ENCODE peak calls at places on chromosomes 2 and 18, in seven cellular contexts. R, Y, C, Z, I, E and A are unnamed samples.

GRCh38 chr2:62254424-62255266 is 58.7 kb downstream of the B3GNT2 start:
- DNase-seq in Z (no peak), R (no peak), E (no peak), Y (no peak), C (no peak), I (no peak), A (no peak)

GRCh38 chr2:240933048-240933965 is 27.2 kb downstream of the CROCC2 start:
- DNase-seq in C (peak), E (no peak), I (no peak), Y (no peak), R (peak), Z (no peak), A (no peak)

GRCh38 chr2:75134802-75135201 is 64.5 kb downstream of the TACR1 start:
- DNase-seq in E (no peak), R (no peak), C (no peak), Y (no peak), Z (no peak), I (no peak), A (no peak)

GRCh38 chr2:105393373-105394055 is 5.3 kb downstream of the FHL2 start:
- DNase-seq in Y (no peak), I (no peak), E (no peak), R (no peak), Z (no peak), C (no peak), A (no peak)

GRCh38 chr18:45343365-45343764 is 271.9 kb upstream of the SLC14A2 start:
- DNase-seq in E (no peak), I (no peak), Y (no peak), C (no peak), R (peak), Z (no peak), A (no peak)

GRCh38 chr18:48711651-48712486 is 173.0 kb downstream of the CTIF start:
- DNase-seq in R (peak), Z (peak), Y (peak), I (no peak), C (no peak), E (no peak), A (peak)

GRCh38 chr18:37663446-37663845 is 97.8 kb upstream of the CELF4 start:
- DNase-seq in C (no peak), Y (no peak), E (no peak), Z (no peak), R (no peak), I (no peak), A (no peak)

GRCh38 chr2:137249463-137249862 is 484.1 kb downstream of the THSD7B start:
- DNase-seq in R (peak), C (no peak), Y (no peak), I (no peak), Z (no peak), E (no peak), A (no peak)

GRCh38 chr18:79530821-79531220 is 135.1 kb downstream of the NFATC1 start:
- DNase-seq in I (no peak), E (no peak), C (no peak), Z (no peak), Y (no peak), R (no peak), A (no peak)

GRCh38 chr2:152098798-152099654 is at the start of gene CACNB4:
- DNase-seq in Z (no peak), R (peak), E (no peak), C (peak), Y (no peak), I (peak), A (peak)

GRCh38 chr2:223460774-223461211 is 141.4 kb downstream of the SCG2 start:
- DNase-seq in Z (no peak), R (no peak), I (no peak), Y (no peak), C (no peak), E (no peak), A (no peak)

GRCh38 chr18:3450358-3451107 is 561 bp downstream of the TGIF1 start:
- DNase-seq in Z (no peak), R (peak), Y (peak), E (no peak), C (no peak), I (no peak), A (no peak)

GRCh38 chr2:161061786-161062185 is 98.4 kb upstream of the TANK start:
- DNase-seq in E (no peak), Y (no peak), C (no peak), Z (no peak), R (no peak), I (no peak), A (no peak)

GRCh38 chr18:79620586-79621165 is 58.9 kb upstream of the CTDP1 start:
- DNase-seq in Y (no peak), I (no peak), R (no peak), E (no peak), Z (no peak), C (no peak), A (no peak)

GRCh38 chr2:197113221-197113831 is 186.8 kb upstream of the PGAP1 start:
- DNase-seq in Z (peak), I (peak), E (no peak), C (no peak), R (peak), Y (peak), A (no peak)

GRCh38 chr2:3738454-3738853 is 35.1 kb downstream of the DCDC2C start:
- DNase-seq in Y (peak), Z (peak), C (no peak), R (peak), I (peak), E (no peak), A (no peak)

GRCh38 chr18:11728247-11728646 is 39.2 kb downstream of the GNAL start:
- DNase-seq in Z (peak), E (no peak), C (no peak), R (no peak), Y (peak), I (no peak), A (no peak)

GRCh38 chr2:157424374-157424773 is 19.5 kb downstream of the CYTIP start:
- DNase-seq in R (no peak), I (no peak), E (no peak), C (no peak), Y (no peak), Z (no peak), A (no peak)

GRCh38 chr2:56217106-56217505 is 33.3 kb downstream of the CCDC85A start:
- DNase-seq in Y (no peak), Z (no peak), E (no peak), I (no peak), R (no peak), C (no peak), A (no peak)

GRCh38 chr2:101759162-101759561 is 61.7 kb downstream of the MAP4K4 start:
- DNase-seq in C (no peak), I (no peak), Z (no peak), R (no peak), Y (peak), E (no peak), A (no peak)

GRCh38 chr2:224407241-224407680 is 5.4 kb upstream of the FAM124B start:
- DNase-seq in Z (no peak), R (no peak), Y (no peak), E (no peak), I (no peak), C (no peak), A (no peak)

GRCh38 chr2:237448626-237449025 is 34.7 kb upstream of the COL6A3 start:
- DNase-seq in Y (no peak), C (no peak), Z (no peak), I (no peak), E (no peak), R (no peak), A (no peak)

GRCh38 chr2:156331572-156332451 is 709 bp downstream of the NR4A2 start:
- DNase-seq in Z (no peak), R (peak), C (no peak), I (no peak), Y (peak), E (no peak), A (no peak)

GRCh38 chr2:24845691-24846090 is 52.5 kb downstream of the CENPO start:
- DNase-seq in Y (no peak), E (no peak), R (no peak), C (no peak), Z (no peak), I (no peak), A (no peak)

GRCh38 chr2:141595531-141595930 is 535.3 kb downstream of the LRP1B start:
- DNase-seq in Y (no peak), I (no peak), R (no peak), Z (no peak), C (no peak), E (no peak), A (no peak)

GRCh38 chr18:50038448-50038847 is 156.5 kb downstream of the MYO5B start:
- DNase-seq in E (no peak), R (no peak), I (no peak), Z (no peak), C (no peak), Y (peak), A (no peak)

GRCh38 chr2:191866675-191867506 is 20.0 kb upstream of the CAVIN2 start:
- DNase-seq in C (no peak), R (no peak), I (no peak), Z (peak), E (no peak), Y (peak), A (no peak)

GRCh38 chr2:9554841-9555337 is 741 bp downstream of the ADAM17 start:
- DNase-seq in Y (peak), C (no peak), Z (peak), E (no peak), I (no peak), R (peak), A (no peak)

GRCh38 chr2:81894451-81894990 is 1590.0 kb upstream of the LRRTM1 start:
- DNase-seq in C (no peak), R (no peak), Z (no peak), E (no peak), I (no peak), Y (no peak), A (no peak)

GRCh38 chr2:150091896-150092295 is 395.6 kb downstream of the RND3 start:
- DNase-seq in R (no peak), Z (no peak), Y (no peak), E (no peak), I (no peak), C (no peak), A (no peak)

GRCh38 chr2:120963997-120964396 is 228.3 kb downstream of the GLI2 start:
- DNase-seq in C (no peak), I (no peak), Z (no peak), E (no peak), R (no peak), Y (no peak), A (no peak)

GRCh38 chr2:62785810-62786593 is 80.5 kb downstream of the EHBP1 start:
- DNase-seq in R (no peak), I (no peak), Y (no peak), C (no peak), E (no peak), Z (no peak), A (no peak)

GRCh38 chr2:237479747-237480146 is 7.3 kb upstream of the MLPH start:
- DNase-seq in Y (no peak), Z (no peak), E (no peak), I (no peak), C (no peak), R (no peak), A (no peak)

GRCh38 chr2:227889336-227889735 is 17.9 kb downstream of the DAW1 start:
- DNase-seq in Z (no peak), I (no peak), R (no peak), E (no peak), Y (no peak), C (no peak), A (no peak)

GRCh38 chr2:26423750-26424149 is 22.0 kb downstream of the DRC1 start:
- DNase-seq in C (no peak), E (no peak), R (no peak), Z (no peak), Y (no peak), I (no peak), A (no peak)

GRCh38 chr2:235934059-235934896 is 233.9 kb downstream of the GBX2 start:
- DNase-seq in Y (no peak), R (no peak), I (no peak), C (no peak), Z (no peak), E (no peak), A (no peak)

GRCh38 chr2:162212366-162212765 is 30.9 kb downstream of the FAP start:
- DNase-seq in Y (no peak), C (no peak), E (no peak), R (no peak), I (no peak), Z (no peak), A (no peak)
- TF ChIP-seq TAF1 in Y (no peak), C (no peak), E (no peak), R (no peak), I (no peak), Z (no peak), A (no peak)

DNA sequence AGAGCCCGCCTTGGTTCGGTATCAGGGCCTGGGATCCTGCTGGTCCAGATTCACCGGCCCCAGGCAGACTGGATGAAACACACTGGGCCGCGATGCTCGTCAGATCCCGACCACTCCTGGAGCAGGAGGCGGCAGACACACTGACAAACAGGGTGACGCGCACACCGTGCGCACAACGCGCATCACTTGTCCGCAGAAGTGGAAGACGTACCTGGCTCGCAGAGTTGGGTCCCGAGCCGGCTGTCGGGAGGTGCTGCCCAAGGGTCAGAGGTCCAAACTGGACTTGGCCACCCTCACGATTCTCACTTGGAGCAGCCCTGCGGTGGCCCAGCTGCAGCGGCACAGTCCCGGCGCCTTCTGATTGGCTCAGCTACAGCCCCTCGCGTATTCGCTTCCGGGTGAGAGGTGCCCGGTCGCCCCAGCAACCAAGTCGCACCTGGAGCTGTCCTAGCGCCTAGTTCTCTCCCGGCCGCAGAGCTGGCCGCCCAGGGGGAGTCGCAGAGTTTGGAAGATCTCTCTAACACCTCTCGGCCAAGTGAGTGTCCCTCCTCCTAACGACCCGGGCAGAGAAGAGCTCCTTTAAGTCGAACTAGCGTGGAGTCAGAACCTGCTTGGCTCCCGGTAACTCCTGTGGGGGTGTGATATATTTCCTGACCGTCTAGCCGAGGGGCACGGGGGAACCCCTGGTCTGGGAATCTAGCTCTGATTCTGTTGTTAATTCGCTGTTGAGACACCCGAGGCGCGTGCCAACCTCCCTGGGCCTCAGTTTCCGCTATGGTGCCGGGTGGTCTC is at the start of the genes DHX57 and MORN2:
- DNase-seq in C (peak), I (peak), Y (peak), R (peak), Z (peak), E (peak), A (peak)
- TF ChIP-seq POLR2AphosphoS5 in C (peak), I (no peak), Y (peak), R (peak), Z (peak), E (peak), A (peak)

DNA sequence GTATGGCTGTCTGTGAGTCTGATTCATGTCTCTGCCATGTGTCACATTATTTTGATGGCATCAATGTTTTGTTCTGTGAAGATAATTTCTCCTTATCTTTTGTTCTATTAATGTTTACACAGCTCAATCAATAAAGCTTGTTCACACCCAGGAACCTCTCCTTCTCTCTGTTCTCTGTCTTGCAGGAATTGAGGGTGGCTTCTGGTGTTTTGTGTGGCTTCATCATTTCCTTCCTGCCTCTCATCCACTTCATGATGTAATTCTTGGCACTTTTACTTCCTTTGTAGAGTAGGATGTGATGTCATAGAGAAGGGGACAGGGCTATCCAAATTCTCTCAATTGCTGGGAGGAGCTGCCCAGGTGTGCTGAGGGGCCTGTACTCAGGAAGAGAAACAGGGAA is 27.2 kb downstream of the ASXL3 start:
- DNase-seq in I (no peak), Y (no peak), E (no peak), C (no peak), Z (no peak), R (no peak), A (no peak)
- TF ChIP-seq TAF1 in I (no peak), Y (no peak), E (no peak), C (no peak), Z (no peak), R (no peak), A (no peak)

GRCh38 chr2:41966431-41966893 is 81.4 kb upstream of the PKDCC start:
- DNase-seq in I (no peak), Z (peak), C (no peak), Y (no peak), R (no peak), E (no peak), A (no peak)
- TF ChIP-seq POLR2AphosphoS5 in I (no peak), Z (no peak), C (no peak), Y (no peak), R (no peak), E (no peak), A (no peak)

DNA sequence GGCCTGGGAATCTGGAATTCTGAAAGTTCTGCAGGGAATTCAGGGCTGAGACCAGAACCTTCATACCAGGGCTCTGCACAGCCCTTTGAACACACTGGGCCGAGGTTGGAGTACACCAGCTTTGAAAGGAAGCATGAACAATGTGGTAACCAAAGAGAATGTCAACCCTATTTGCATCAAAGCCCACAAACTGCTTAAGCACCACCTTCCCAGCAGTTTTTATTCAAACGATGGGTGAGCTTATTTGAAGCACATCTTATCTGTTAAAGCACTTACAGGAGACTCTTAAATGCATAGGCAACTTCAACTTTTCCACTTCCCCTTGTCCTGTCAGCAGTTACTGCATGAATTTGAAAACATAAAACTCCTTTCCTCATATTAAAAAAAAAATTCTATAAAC is 96.6 kb downstream of the TXNL1 start:
- DNase-seq in Y (no peak), E (no peak), Z (no peak), R (no peak), C (no peak), I (no peak), A (no peak)
- TF ChIP-seq TAF1 in Y (no peak), E (no peak), Z (no peak), R (no peak), C (no peak), I (no peak), A (no peak)

GRCh38 chr2:54603357-54603756 is 120.1 kb upstream of the EML6 start:
- DNase-seq in C (no peak), Z (no peak), R (no peak), E (no peak), Y (no peak), I (no peak), A (no peak)
- TF ChIP-seq POLR2AphosphoS5 in C (no peak), Z (no peak), R (no peak), E (no peak), Y (no peak), I (no peak), A (no peak)

DNA sequence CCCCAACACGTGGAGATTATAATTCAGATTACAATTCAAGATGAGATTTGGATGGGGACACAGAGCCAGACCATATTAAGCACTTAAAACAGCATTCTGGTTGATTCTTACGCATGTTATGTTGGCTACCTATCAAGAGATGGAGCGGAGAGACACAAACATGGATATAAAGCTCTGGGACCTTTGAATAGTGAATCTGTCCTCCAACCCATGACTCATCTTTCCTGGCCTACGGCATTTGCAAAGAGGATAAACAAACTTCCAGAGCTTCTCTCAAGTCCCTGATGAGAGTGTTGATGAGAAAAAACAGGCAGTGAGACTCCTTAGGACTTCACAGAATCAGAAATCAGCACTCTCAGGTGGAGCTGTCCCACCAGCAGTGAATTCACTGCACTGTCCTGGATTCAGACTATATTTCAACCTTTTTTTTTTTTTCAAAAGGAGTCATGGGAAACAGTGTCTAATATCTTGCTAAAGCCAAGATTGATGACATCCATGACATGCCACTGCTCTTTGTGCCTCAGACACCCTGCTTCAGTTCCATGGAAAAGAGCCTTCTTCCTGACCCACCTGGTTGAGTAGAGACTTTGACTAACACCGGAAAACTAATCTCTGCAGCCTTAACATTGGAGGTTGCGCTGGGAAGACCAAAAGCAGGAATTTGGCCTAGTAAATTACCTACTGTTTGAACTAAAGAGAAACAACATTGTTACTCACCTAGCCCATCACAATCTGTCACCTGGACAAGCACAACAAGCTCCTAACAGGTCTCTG is 62.1 kb upstream of the NPAS2 start:
- DNase-seq in E (no peak), C (no peak), R (no peak), I (no peak), Z (peak), Y (no peak), A (no peak)
- TF ChIP-seq TAF1 in E (no peak), C (no peak), R (no peak), I (no peak), Z (no peak), Y (no peak), A (no peak)

DNA sequence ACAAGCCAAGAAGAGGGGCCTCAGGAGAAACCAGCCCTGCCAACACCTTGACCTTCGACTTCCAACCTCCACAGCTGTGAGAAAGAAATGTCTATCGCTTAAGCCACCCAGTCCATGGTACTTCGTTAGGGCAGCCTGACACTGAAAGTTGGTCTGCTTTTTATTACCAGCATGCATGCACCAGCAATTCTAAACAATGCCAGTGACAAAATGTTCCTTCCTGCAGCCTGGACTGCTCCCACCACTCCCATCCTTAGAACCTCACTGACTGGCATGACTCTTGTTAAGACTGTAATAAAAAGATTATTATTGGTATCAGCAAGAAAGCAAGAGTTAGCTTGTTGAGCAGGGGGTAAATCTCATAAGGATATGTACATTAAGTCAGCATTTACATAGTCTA is 33.6 kb downstream of the TMEM177 start:
- DNase-seq in Z (no peak), E (no peak), Y (no peak), C (no peak), I (no peak), R (no peak), A (no peak)
- TF ChIP-seq POLR2AphosphoS5 in Z (no peak), E (no peak), Y (no peak), C (no peak), I (no peak), R (no peak), A (no peak)